ENCODE peak calls at places on chromosome 20, in eight cellular contexts. O is A549, A is transverse colon, X is ovary, Q is stomach, Z is suprapubic skin, W is sigmoid colon, Y is H1. U is an unnamed sample.

GRCh38 chr20:21526776-21527175 is 12.9 kb upstream of the NKX2-2 start:
- DNase-seq in O (no peak), A (no peak), X (no peak), Q (no peak), Z (no peak), W (no peak), Y (no peak), U (no peak)

GRCh38 chr20:19737025-19737424 is 21.0 kb upstream of the RIN2 start:
- DNase-seq in O (peak), A (peak), X (no peak), Q (no peak), Z (no peak), W (no peak), Y (no peak), U (no peak)

GRCh38 chr20:64107736-64108457 is 532 bp upstream of the NPBWR2 start:
- DNase-seq in O (no peak), A (peak), X (no peak), Q (no peak), Z (peak), W (peak), Y (no peak), U (no peak)

GRCh38 chr20:36320261-36320897 is 14.2 kb downstream of the DLGAP4 start:
- DNase-seq in O (no peak), A (no peak), X (no peak), Q (no peak), Z (no peak), W (no peak), Y (no peak), U (no peak)

GRCh38 chr20:37992802-37993538 is 40.3 kb downstream of the TTI1 start:
- DNase-seq in O (peak), A (peak), X (no peak), Q (no peak), Z (no peak), W (no peak), Y (no peak), U (peak)

GRCh38 chr20:21513881-21514540 is at the start of gene NKX2-2:
- DNase-seq in O (no peak), A (no peak), X (no peak), Q (no peak), Z (no peak), W (no peak), Y (no peak), U (no peak)

GRCh38 chr20:33423141-33423834 is 20.3 kb downstream of the SNTA1 start:
- DNase-seq in O (no peak), A (peak), X (peak), Q (peak), Z (no peak), W (peak), Y (no peak), U (no peak)

GRCh38 chr20:58169441-58169840 is 59.0 kb downstream of the ANKRD60 start:
- DNase-seq in O (no peak), A (no peak), X (no peak), Q (no peak), Z (no peak), W (no peak), Y (no peak), U (no peak)

GRCh38 chr20:59680852-59681251 is 76.5 kb downstream of the PHACTR3 start:
- DNase-seq in O (no peak), A (no peak), X (no peak), Q (no peak), Z (no peak), W (no peak), Y (no peak), U (no peak)

GRCh38 chr20:62780696-62781095 is 15.6 kb upstream of the MRGBP start:
- DNase-seq in O (no peak), A (no peak), X (no peak), Q (no peak), Z (no peak), W (no peak), Y (no peak), U (no peak)

GRCh38 chr20:14902432-14903089 is 565.1 kb upstream of the FLRT3 start:
- DNase-seq in O (no peak), A (no peak), X (no peak), Q (no peak), Z (no peak), W (no peak), Y (no peak), U (no peak)

GRCh38 chr20:1001116-1001515 is 995 bp downstream of the RSPO4 start:
- DNase-seq in O (no peak), A (no peak), X (no peak), Q (no peak), Z (no peak), W (peak), Y (no peak), U (no peak)

GRCh38 chr20:32580970-32581838 is 3.9 kb downstream of the NOL4L start:
- DNase-seq in O (no peak), A (no peak), X (no peak), Q (no peak), Z (no peak), W (no peak), Y (no peak), U (no peak)

GRCh38 chr20:61262514-61262913 is 10.5 kb downstream of the CDH4 start:
- DNase-seq in O (no peak), A (no peak), X (no peak), Q (no peak), Z (no peak), W (no peak), Y (no peak), U (no peak)

GRCh38 chr20:45097485-45098095 is 3.3 kb downstream of the KCNS1 start:
- DNase-seq in O (peak), A (peak), X (no peak), Q (no peak), Z (no peak), W (no peak), Y (no peak), U (no peak)

GRCh38 chr20:31718952-31719643 is 3.6 kb downstream of the BCL2L1 start:
- DNase-seq in O (no peak), A (peak), X (no peak), Q (peak), Z (no peak), W (no peak), Y (no peak), U (no peak)

GRCh38 chr20:37872161-37872560 is 30.8 kb upstream of the VSTM2L start:
- DNase-seq in O (no peak), A (no peak), X (no peak), Q (no peak), Z (no peak), W (no peak), Y (no peak), U (no peak)

GRCh38 chr20:40997116-40997515 is 31.5 kb upstream of the TOP1 start:
- DNase-seq in O (no peak), A (no peak), X (no peak), Q (no peak), Z (no peak), W (peak), Y (peak), U (no peak)

GRCh38 chr20:63094767-63095499 is 88.2 kb upstream of the BHLHE23 start:
- DNase-seq in O (no peak), A (peak), X (peak), Q (no peak), Z (no peak), W (no peak), Y (no peak), U (no peak)

GRCh38 chr20:59138114-59138602 is 25.5 kb upstream of the ZNF831 start:
- DNase-seq in O (no peak), A (no peak), X (no peak), Q (no peak), Z (no peak), W (no peak), Y (no peak), U (no peak)

GRCh38 chr20:10558635-10559187 is 115.1 kb downstream of the JAG1 start:
- DNase-seq in O (peak), A (no peak), X (no peak), Q (no peak), Z (no peak), W (no peak), Y (no peak), U (no peak)

DNA sequence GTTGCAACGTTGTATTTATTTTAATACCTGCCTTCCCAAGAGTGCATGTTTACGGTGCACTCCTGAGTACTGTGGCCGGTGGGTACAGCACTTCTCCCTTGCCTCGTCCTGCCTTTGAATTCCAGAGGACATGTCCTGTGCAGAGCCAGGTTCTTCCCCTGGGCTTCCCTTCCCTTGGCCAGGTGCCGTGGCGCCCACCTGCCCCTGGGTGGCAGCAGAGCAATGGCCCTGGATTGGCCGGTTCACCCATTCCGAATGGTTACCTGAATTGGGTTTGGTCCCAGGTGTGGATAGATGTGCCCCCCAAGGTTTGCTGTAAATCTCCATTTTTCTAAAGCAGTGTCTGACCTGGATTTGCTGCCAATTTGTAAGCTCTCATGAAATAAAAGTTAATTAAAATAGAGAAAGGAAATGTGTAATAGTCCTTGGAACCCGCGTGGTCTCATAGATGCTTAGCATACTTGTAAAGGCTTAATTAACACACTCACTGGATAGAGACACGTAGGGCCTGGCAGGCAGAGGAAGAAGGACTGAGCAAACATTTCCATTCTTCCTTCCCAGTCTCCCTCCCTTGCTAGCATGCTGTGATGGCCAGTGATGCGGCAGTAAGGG is 40.6 kb downstream of the DTD1 start:
- DNase-seq in O (peak), A (peak), X (no peak), Q (peak), Z (no peak), W (no peak), Y (peak), U (no peak)
- TF ChIP-seq EP300 in O (no peak), A (no peak), X (no peak), Q (no peak), Z (no peak), W (no peak), Y (no peak), U (no peak)

GRCh38 chr20:34943808-34944568 is 11.6 kb downstream of the GSS start:
- DNase-seq in O (no peak), A (no peak), X (no peak), Q (no peak), Z (no peak), W (peak), Y (no peak), U (no peak)

GRCh38 chr20:34942301-34942700 is 13.3 kb downstream of the GSS start:
- DNase-seq in O (no peak), A (no peak), X (no peak), Q (no peak), Z (no peak), W (peak), Y (no peak), U (no peak)

GRCh38 chr20:34941224-34941623 is 14.4 kb downstream of the GSS start:
- DNase-seq in O (no peak), A (no peak), X (no peak), Q (no peak), Z (no peak), W (peak), Y (no peak), U (no peak)

GRCh38 chr20:34940126-34940525 is 15.5 kb downstream of the GSS start:
- DNase-seq in O (no peak), A (no peak), X (no peak), Q (no peak), Z (no peak), W (no peak), Y (no peak), U (no peak)

GRCh38 chr20:34938466-34939163 is 17.0 kb downstream of the GSS start:
- DNase-seq in O (no peak), A (peak), X (no peak), Q (peak), Z (no peak), W (peak), Y (no peak), U (peak)
- TF ChIP-seq EP300 in O (no peak), A (no peak), X (no peak), Q (no peak), Z (no peak), W (no peak), Y (no peak), U (no peak)

GRCh38 chr20:47669489-47669888 is 115.8 kb downstream of the SULF2 start:
- DNase-seq in O (no peak), A (no peak), X (no peak), Q (no peak), Z (no peak), W (no peak), Y (no peak), U (no peak)
- TF ChIP-seq EP300 in O (no peak), A (no peak), X (no peak), Q (no peak), Z (no peak), W (no peak), Y (no peak), U (no peak)

GRCh38 chr20:48538856-48539255 is 288.9 kb downstream of the PREX1 start:
- DNase-seq in O (no peak), A (no peak), X (no peak), Q (no peak), Z (no peak), W (no peak), Y (no peak), U (no peak)

GRCh38 chr20:48535556-48535955 is 292.2 kb downstream of the PREX1 start:
- DNase-seq in O (no peak), A (no peak), X (no peak), Q (no peak), Z (no peak), W (peak), Y (no peak), U (no peak)

GRCh38 chr20:48531505-48531904 is 296.3 kb downstream of the PREX1 start:
- DNase-seq in O (no peak), A (no peak), X (no peak), Q (no peak), Z (no peak), W (no peak), Y (no peak), U (no peak)

GRCh38 chr20:48538058-48538825 is 289.6 kb downstream of the PREX1 start:
- DNase-seq in O (peak), A (no peak), X (no peak), Q (peak), Z (no peak), W (no peak), Y (peak), U (no peak)

DNA sequence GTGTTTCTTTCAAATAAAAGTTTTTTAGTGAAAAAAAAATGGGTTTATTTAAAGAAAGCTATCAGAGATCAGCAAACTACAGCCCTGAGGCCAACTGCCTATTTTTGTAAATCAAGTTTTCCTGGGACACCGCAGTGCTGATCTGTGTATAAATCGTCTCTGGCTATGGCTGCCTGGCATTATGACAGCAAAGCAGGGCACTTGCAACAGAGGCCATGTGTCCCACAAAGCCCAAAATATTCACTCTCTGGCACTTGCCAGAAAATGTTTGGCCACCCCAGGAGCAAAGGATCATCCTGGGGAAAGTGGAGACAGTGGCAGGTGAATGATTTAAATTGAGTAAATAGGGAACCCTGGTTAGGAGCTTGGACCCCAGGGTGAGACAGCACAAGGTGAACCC is 291.6 kb downstream of the PREX1 start:
- DNase-seq in O (no peak), A (no peak), X (no peak), Q (no peak), Z (no peak), W (peak), Y (no peak), U (no peak)
- TF ChIP-seq EP300 in O (no peak), A (no peak), X (no peak), Q (no peak), Z (no peak), W (no peak), Y (no peak), U (no peak)

DNA sequence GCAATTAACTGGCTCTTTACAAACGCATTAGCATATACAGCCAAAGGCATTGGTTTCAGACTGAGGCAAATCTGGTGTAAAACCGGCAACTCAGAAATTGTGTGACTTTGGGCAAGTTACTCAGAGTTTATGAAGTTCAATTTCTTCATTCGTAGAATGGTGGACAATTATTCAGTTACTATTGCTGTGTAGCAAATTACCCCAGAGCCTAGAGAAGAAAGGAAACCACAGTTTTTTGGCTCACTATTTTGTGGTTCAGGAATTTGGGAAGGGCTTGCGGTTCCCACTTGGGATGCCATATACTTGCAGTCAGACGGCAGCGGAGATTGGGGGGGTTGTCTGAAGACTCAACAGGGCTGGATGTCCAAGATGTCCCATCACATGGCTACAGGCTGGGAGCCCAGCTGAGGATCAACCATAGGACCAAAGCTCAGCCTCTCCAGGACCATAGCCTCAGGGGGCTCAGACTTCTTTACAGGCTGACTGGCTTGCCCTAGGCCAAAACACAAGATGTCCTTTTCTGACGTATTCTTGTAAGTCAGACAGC is 108.1 kb downstream of the PCSK2 start:
- DNase-seq in O (no peak), A (no peak), X (no peak), Q (no peak), Z (no peak), W (no peak), Y (no peak), U (no peak)
- TF ChIP-seq EP300 in O (no peak), A (no peak), X (no peak), Q (no peak), Z (no peak), W (no peak), Y (no peak), U (no peak)

U was measured in tibial nerve.